ENCODE peak calls at places on chromosome 11, in eight cellular contexts. S, D, X, K, M, L, T and J are unnamed samples.

GRCh38 chr11:130340671-130341319 is 26.1 kb upstream of the ZBTB44 start:
- DNase-seq in S (no peak), D (no peak), X (no peak), K (no peak), M (no peak), L (no peak), T (no peak), J (no peak)

GRCh38 chr11:36257351-36257750 is 31.9 kb downstream of the COMMD9 start:
- DNase-seq in S (no peak), D (no peak), X (no peak), K (no peak), M (no peak), L (no peak), T (no peak), J (no peak)

GRCh38 chr11:12552677-12553076 is 121.5 kb upstream of the TEAD1 start:
- DNase-seq in S (peak), D (no peak), X (no peak), K (no peak), M (no peak), L (no peak), T (no peak), J (no peak)

GRCh38 chr11:47560431-47560830 is 5.0 kb upstream of the PTPMT1 start:
- DNase-seq in S (no peak), D (no peak), X (no peak), K (no peak), M (no peak), L (no peak), T (no peak), J (no peak)

GRCh38 chr11:26062665-26063064 is 269.3 kb upstream of the ANO3 start:
- DNase-seq in S (no peak), D (no peak), X (no peak), K (no peak), M (no peak), L (no peak), T (no peak), J (no peak)

GRCh38 chr11:133163463-133164419 is 368.6 kb downstream of the OPCML start:
- DNase-seq in S (no peak), D (peak), X (peak), K (peak), M (peak), L (no peak), T (no peak), J (peak)

GRCh38 chr11:120023120-120023519 is 114.8 kb downstream of the TRIM29 start:
- DNase-seq in S (no peak), D (no peak), X (peak), K (no peak), M (no peak), L (no peak), T (no peak), J (no peak)

GRCh38 chr11:58011771-58012170 is 11.9 kb upstream of the OR9Q1 start:
- DNase-seq in S (no peak), D (no peak), X (no peak), K (no peak), M (no peak), L (no peak), T (no peak), J (no peak)